ENCODE peak calls at places on chromosomes 2 and 18, in seven cellular contexts. One of them, this sample, is unnamed.
A peak's percentile ranks its signal among the peaks of the same experiment; 100 is the strongest.

GRCh38 chr2:80059381-80059907 is 245.1 kb downstream of the LRRTM1 start:
- DNase-seq in IMR-90: no peak
- DNase-seq in keratinocyte: no peak
- DNase-seq in heart right ventricle: no peak
- DNase-seq in Panc1: no peak
- DNase-seq in ovary: no peak
- DNase-seq in CD8-positive, alpha-beta T cell: no peak
- DNase-seq in this sample: no peak

GRCh38 chr18:31088532-31088931 is 13.7 kb downstream of the DSC2 start:
- DNase-seq in IMR-90: no peak
- DNase-seq in heart right ventricle: no peak
- DNase-seq in CD8-positive, alpha-beta T cell: no peak
- DNase-seq in ovary: no peak
- DNase-seq in keratinocyte: no peak
- DNase-seq in Panc1: no peak
- DNase-seq in this sample: no peak

GRCh38 chr2:45014016-45014702 is 4.9 kb upstream of the SIX2 start:
- DNase-seq in Panc1: no peak
- DNase-seq in keratinocyte: no peak
- DNase-seq in CD8-positive, alpha-beta T cell: no peak
- DNase-seq in IMR-90: no peak
- DNase-seq in heart right ventricle: peak; percentile 66
- DNase-seq in ovary: no peak
- DNase-seq in this sample: no peak

GRCh38 chr2:131042161-131042775 is 51.0 kb downstream of the FAM168B start:
- DNase-seq in heart right ventricle: no peak
- DNase-seq in IMR-90: no peak
- DNase-seq in CD8-positive, alpha-beta T cell: no peak
- DNase-seq in keratinocyte: no peak
- DNase-seq in ovary: no peak
- DNase-seq in Panc1: no peak
- DNase-seq in this sample: no peak

GRCh38 chr2:218400930-218401833 is 1.5 kb downstream of the CTDSP1 start:
- DNase-seq in CD8-positive, alpha-beta T cell: no peak
- DNase-seq in keratinocyte: no peak
- DNase-seq in heart right ventricle: peak; percentile 40
- DNase-seq in IMR-90: no peak
- DNase-seq in ovary: no peak
- DNase-seq in Panc1: no peak
- DNase-seq in this sample: no peak

GRCh38 chr2:39996653-39997080 is 217.6 kb upstream of the THUMPD2 start:
- DNase-seq in heart right ventricle: no peak
- DNase-seq in keratinocyte: peak; percentile 52
- DNase-seq in IMR-90: peak; percentile 95
- DNase-seq in Panc1: no peak
- DNase-seq in CD8-positive, alpha-beta T cell: no peak
- DNase-seq in ovary: no peak
- DNase-seq in this sample: peak; percentile 90

GRCh38 chr2:88452980-88453582 is 588 bp upstream of the FOXI3 start:
- DNase-seq in CD8-positive, alpha-beta T cell: no peak
- DNase-seq in Panc1: no peak
- DNase-seq in IMR-90: no peak
- DNase-seq in heart right ventricle: no peak
- DNase-seq in ovary: no peak
- DNase-seq in keratinocyte: no peak
- DNase-seq in this sample: no peak

GRCh38 chr18:13390196-13390595 is 171.6 kb downstream of the LDLRAD4 start:
- DNase-seq in keratinocyte: no peak
- DNase-seq in IMR-90: no peak
- DNase-seq in CD8-positive, alpha-beta T cell: no peak
- DNase-seq in ovary: no peak
- DNase-seq in heart right ventricle: no peak
- DNase-seq in Panc1: no peak
- DNase-seq in this sample: no peak

GRCh38 chr2:54546518-54546917 is 90.4 kb downstream of the SPTBN1 start:
- DNase-seq in keratinocyte: no peak
- DNase-seq in Panc1: no peak
- DNase-seq in ovary: no peak
- DNase-seq in heart right ventricle: no peak
- DNase-seq in CD8-positive, alpha-beta T cell: no peak
- DNase-seq in IMR-90: no peak
- DNase-seq in this sample: no peak

GRCh38 chr2:950627-950992 is at the start of gene SNTG2:
- DNase-seq in heart right ventricle: peak; percentile 43
- DNase-seq in CD8-positive, alpha-beta T cell: peak; percentile 47
- DNase-seq in IMR-90: no peak
- DNase-seq in Panc1: no peak
- DNase-seq in ovary: no peak
- DNase-seq in keratinocyte: no peak
- DNase-seq in this sample: no peak

GRCh38 chr2:226794751-226795171 is 4.9 kb downstream of the IRS1 start:
- DNase-seq in heart right ventricle: no peak
- DNase-seq in IMR-90: peak; percentile 81
- DNase-seq in keratinocyte: no peak
- DNase-seq in CD8-positive, alpha-beta T cell: no peak
- DNase-seq in ovary: peak; percentile 35
- DNase-seq in Panc1: no peak
- DNase-seq in this sample: no peak

GRCh38 chr2:197628043-197628500 is 47.3 kb downstream of the RFTN2 start:
- DNase-seq in Panc1: no peak
- DNase-seq in IMR-90: peak; percentile 40
- DNase-seq in heart right ventricle: no peak
- DNase-seq in CD8-positive, alpha-beta T cell: no peak
- DNase-seq in keratinocyte: peak; percentile 36
- DNase-seq in ovary: no peak
- DNase-seq in this sample: no peak

GRCh38 chr18:76378526-76379215 is 116.4 kb downstream of the ZNF516 start:
- DNase-seq in IMR-90: no peak
- DNase-seq in CD8-positive, alpha-beta T cell: no peak
- DNase-seq in heart right ventricle: no peak
- DNase-seq in ovary: no peak
- DNase-seq in Panc1: no peak
- DNase-seq in keratinocyte: no peak
- DNase-seq in this sample: no peak

GRCh38 chr2:3223080-3223923 is 154.3 kb downstream of the EIPR1 start:
- DNase-seq in keratinocyte: no peak
- DNase-seq in heart right ventricle: no peak
- DNase-seq in Panc1: no peak
- DNase-seq in ovary: no peak
- DNase-seq in IMR-90: peak; percentile 86
- DNase-seq in CD8-positive, alpha-beta T cell: peak; percentile 22
- DNase-seq in this sample: peak; percentile 7

GRCh38 chr2:11387100-11387390 is 42.6 kb upstream of the ROCK2 start:
- DNase-seq in CD8-positive, alpha-beta T cell: no peak
- DNase-seq in ovary: no peak
- DNase-seq in Panc1: no peak
- DNase-seq in keratinocyte: no peak
- DNase-seq in heart right ventricle: no peak
- DNase-seq in IMR-90: no peak
- DNase-seq in this sample: no peak

GRCh38 chr2:138105358-138105757 is 141.1 kb downstream of the HNMT start:
- DNase-seq in Panc1: no peak
- DNase-seq in CD8-positive, alpha-beta T cell: no peak
- DNase-seq in keratinocyte: no peak
- DNase-seq in heart right ventricle: no peak
- DNase-seq in IMR-90: no peak
- DNase-seq in ovary: no peak
- DNase-seq in this sample: no peak

GRCh38 chr2:17719562-17720371 is 33.8 kb downstream of the SMC6 start:
- DNase-seq in ovary: no peak
- DNase-seq in CD8-positive, alpha-beta T cell: no peak
- DNase-seq in keratinocyte: no peak
- DNase-seq in heart right ventricle: no peak
- DNase-seq in IMR-90: peak; percentile 27
- DNase-seq in Panc1: peak; percentile 10
- DNase-seq in this sample: no peak

GRCh38 chr2:96715658-96716057 is 24.2 kb downstream of the LMAN2L start:
- DNase-seq in Panc1: no peak
- DNase-seq in heart right ventricle: no peak
- DNase-seq in ovary: no peak
- DNase-seq in IMR-90: peak; percentile 24
- DNase-seq in CD8-positive, alpha-beta T cell: no peak
- DNase-seq in keratinocyte: no peak
- DNase-seq in this sample: no peak

GRCh38 chr2:37350034-37350433 is 5.6 kb downstream of the QPCT start:
- DNase-seq in keratinocyte: no peak
- DNase-seq in ovary: peak; percentile 20
- DNase-seq in heart right ventricle: no peak
- DNase-seq in IMR-90: no peak
- DNase-seq in Panc1: no peak
- DNase-seq in CD8-positive, alpha-beta T cell: no peak
- DNase-seq in this sample: peak; percentile 75

GRCh38 chr2:46653539-46653938 is 174.2 kb downstream of the TMEM247 start:
- DNase-seq in Panc1: no peak
- DNase-seq in keratinocyte: no peak
- DNase-seq in ovary: no peak
- DNase-seq in CD8-positive, alpha-beta T cell: no peak
- DNase-seq in heart right ventricle: no peak
- DNase-seq in IMR-90: peak; percentile 71
- DNase-seq in this sample: no peak

GRCh38 chr18:75161629-75162028 is 47.3 kb downstream of the PTGR3 start:
- DNase-seq in keratinocyte: no peak
- DNase-seq in IMR-90: no peak
- DNase-seq in Panc1: peak; percentile 47
- DNase-seq in heart right ventricle: no peak
- DNase-seq in CD8-positive, alpha-beta T cell: peak; percentile 21
- DNase-seq in ovary: no peak
- DNase-seq in this sample: no peak

GRCh38 chr2:73448856-73449255 is 63.2 kb downstream of the ALMS1 start:
- DNase-seq in keratinocyte: no peak
- DNase-seq in ovary: no peak
- DNase-seq in Panc1: no peak
- DNase-seq in CD8-positive, alpha-beta T cell: no peak
- DNase-seq in heart right ventricle: no peak
- DNase-seq in IMR-90: no peak
- DNase-seq in this sample: no peak

GRCh38 chr2:109377976-109378375 is 235.8 kb downstream of the SEPTIN10 start:
- DNase-seq in ovary: no peak
- DNase-seq in heart right ventricle: no peak
- DNase-seq in CD8-positive, alpha-beta T cell: no peak
- DNase-seq in Panc1: no peak
- DNase-seq in IMR-90: no peak
- DNase-seq in keratinocyte: no peak
- DNase-seq in this sample: no peak

GRCh38 chr2:230687498-230687897 is 25.1 kb upstream of the CAB39 start:
- DNase-seq in heart right ventricle: no peak
- DNase-seq in Panc1: no peak
- DNase-seq in ovary: no peak
- DNase-seq in IMR-90: peak; percentile 72
- DNase-seq in keratinocyte: no peak
- DNase-seq in CD8-positive, alpha-beta T cell: no peak
- DNase-seq in this sample: no peak

DNA sequence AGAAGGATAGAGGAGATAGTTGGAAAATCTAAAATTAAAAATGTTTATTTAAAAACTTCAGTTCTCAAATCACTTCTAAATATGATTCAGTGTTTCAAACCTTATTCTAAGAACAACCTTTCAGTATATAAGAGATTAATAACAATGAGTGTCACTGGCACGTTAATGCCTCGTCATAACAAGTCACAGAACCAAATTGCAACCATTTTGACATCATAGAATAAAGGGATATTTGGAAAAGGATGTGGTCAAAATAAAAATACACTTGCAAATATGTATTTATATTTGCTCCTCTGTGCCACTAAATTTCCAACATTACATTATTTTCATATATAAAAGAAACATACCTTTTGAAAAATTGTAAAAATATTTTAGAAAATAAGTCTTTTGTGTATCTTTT is 1090.6 kb downstream of the SUCLG1 start:
- DNase-seq in CD8-positive, alpha-beta T cell: no peak
- DNase-seq in keratinocyte: no peak
- DNase-seq in IMR-90: no peak
- DNase-seq in heart right ventricle: no peak
- DNase-seq in Panc1: no peak
- DNase-seq in ovary: no peak
- DNase-seq in this sample: no peak
- TF ChIP-seq CTCF in CD8-positive, alpha-beta T cell: no peak
- TF ChIP-seq CTCF in keratinocyte: no peak
- TF ChIP-seq CTCF in IMR-90: no peak
- TF ChIP-seq CTCF in heart right ventricle: no peak
- TF ChIP-seq CTCF in Panc1: no peak
- TF ChIP-seq CTCF in ovary: no peak
- TF ChIP-seq CTCF in this sample: no peak

GRCh38 chr2:215423234-215423633 is 12.6 kb downstream of the FN1 start:
- DNase-seq in IMR-90: no peak
- DNase-seq in CD8-positive, alpha-beta T cell: no peak
- DNase-seq in Panc1: no peak
- DNase-seq in keratinocyte: no peak
- DNase-seq in ovary: no peak
- DNase-seq in heart right ventricle: no peak
- DNase-seq in this sample: no peak
- H3K36me3 ChIP-seq in IMR-90: peaks cover 70% of the 10 kb centered on the region
- H3K36me3 ChIP-seq in CD8-positive, alpha-beta T cell: no peaks in the 10 kb centered on the region
- H3K36me3 ChIP-seq in Panc1: no peaks in the 10 kb centered on the region
- H3K36me3 ChIP-seq in keratinocyte: peaks cover 38% of the 10 kb centered on the region
- H3K36me3 ChIP-seq in ovary: no peaks in the 10 kb centered on the region
- H3K36me3 ChIP-seq in heart right ventricle: no peaks in the 10 kb centered on the region
- H3K36me3 ChIP-seq in this sample: peaks cover 17% of the 10 kb centered on the region

DNA sequence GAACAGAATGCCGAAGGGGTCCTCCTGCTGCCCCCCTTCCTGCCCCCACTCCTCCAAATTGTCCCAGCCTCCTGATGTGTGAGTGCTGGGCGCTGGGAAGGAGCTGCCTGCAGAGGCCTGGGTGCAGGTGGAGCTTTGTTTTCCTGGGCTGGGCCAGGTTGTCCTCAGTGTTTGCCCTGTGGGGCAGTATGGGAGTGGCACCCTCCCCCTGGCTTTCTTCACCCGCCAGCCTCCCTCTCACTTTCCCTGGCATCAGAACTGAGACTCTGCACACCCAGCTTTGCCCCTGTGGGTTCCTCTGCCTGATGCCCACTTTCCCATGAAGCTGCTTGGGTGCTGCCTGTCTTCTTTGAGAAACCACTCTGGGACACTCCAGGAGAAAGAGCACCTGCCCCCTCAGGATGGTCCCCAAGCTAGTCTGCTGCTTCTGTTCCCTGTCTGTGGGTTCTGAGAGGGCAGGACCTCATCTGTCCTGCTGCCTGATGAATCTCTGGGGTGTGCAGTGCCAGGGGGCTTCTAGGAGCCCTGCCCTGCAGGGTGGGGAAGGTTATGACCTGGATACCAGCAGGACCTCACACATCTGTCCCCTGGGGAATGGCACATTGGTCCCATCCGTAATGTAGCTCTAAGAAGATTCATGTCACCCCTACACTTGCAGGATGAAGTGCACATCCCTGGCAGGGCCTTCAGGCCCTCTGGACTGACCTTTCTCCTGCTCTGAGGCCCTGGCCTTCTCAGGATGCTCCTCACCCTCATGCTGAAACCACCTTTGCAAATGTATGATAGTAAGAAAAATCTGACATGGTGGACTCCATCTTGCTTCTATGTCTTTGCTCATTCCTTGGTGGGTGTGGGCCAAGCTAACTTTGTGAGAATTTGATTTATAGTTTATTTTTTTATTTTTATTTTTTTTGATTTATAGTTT is 146.8 kb upstream of the HS6ST1 start:
- DNase-seq in Panc1: no peak
- DNase-seq in keratinocyte: no peak
- DNase-seq in ovary: no peak
- DNase-seq in IMR-90: no peak
- DNase-seq in heart right ventricle: no peak
- DNase-seq in CD8-positive, alpha-beta T cell: no peak
- DNase-seq in this sample: no peak
- TF ChIP-seq CTCF in Panc1: no peak
- TF ChIP-seq CTCF in keratinocyte: no peak
- TF ChIP-seq CTCF in ovary: no peak
- TF ChIP-seq CTCF in IMR-90: no peak
- TF ChIP-seq CTCF in heart right ventricle: no peak
- TF ChIP-seq CTCF in CD8-positive, alpha-beta T cell: no peak
- TF ChIP-seq CTCF in this sample: no peak

GRCh38 chr18:58370662-58371061 is 258.2 kb downstream of the ALPK2 start:
- DNase-seq in CD8-positive, alpha-beta T cell: no peak
- DNase-seq in ovary: no peak
- DNase-seq in IMR-90: no peak
- DNase-seq in heart right ventricle: no peak
- DNase-seq in Panc1: no peak
- DNase-seq in keratinocyte: no peak
- DNase-seq in this sample: no peak
- H3K36me3 ChIP-seq in CD8-positive, alpha-beta T cell: peaks cover 2% of the 10 kb centered on the region
- H3K36me3 ChIP-seq in ovary: no peaks in the 10 kb centered on the region
- H3K36me3 ChIP-seq in IMR-90: peaks cover 6% of the 10 kb centered on the region
- H3K36me3 ChIP-seq in heart right ventricle: no peaks in the 10 kb centered on the region
- H3K36me3 ChIP-seq in Panc1: peaks cover 4% of the 10 kb centered on the region
- H3K36me3 ChIP-seq in keratinocyte: peaks cover 56% of the 10 kb centered on the region
- H3K36me3 ChIP-seq in this sample: peaks cover 2% of the 10 kb centered on the region

This sample was measured in kidney epithelial cell.